ENCODE peak calls at places on chromosome 17, in ten cellular contexts. One of them, this sample, is unnamed.

GRCh38 chr17:40284085-40284713 is 3.5 kb upstream of the CDC6 start:
- DNase-seq in stimulated activated CD8-positive, alpha-beta memory T cell treated with anti-CD3 and anti-CD28 coated beads, Interleukin-7, amount 100 ng/mL, for 1 hour: no peak
- DNase-seq in aorta: no peak
- DNase-seq in GM23338: no peak
- DNase-seq in thoracic aorta: no peak
- DNase-seq in GM04503: peak
- DNase-seq in mucosa of gallbladder: peak
- DNase-seq in neural crest cell: no peak
- DNase-seq in HT1080: peak
- DNase-seq in small intestine: peak
- DNase-seq in this sample: no peak

GRCh38 chr17:74842599-74843351 is 16.9 kb downstream of the GRIN2C start:
- DNase-seq in GM04503: no peak
- DNase-seq in mucosa of gallbladder: peak
- DNase-seq in GM23338: peak
- DNase-seq in neural crest cell: peak
- DNase-seq in small intestine: peak
- DNase-seq in aorta: peak
- DNase-seq in thoracic aorta: no peak
- DNase-seq in stimulated activated CD8-positive, alpha-beta memory T cell treated with anti-CD3 and anti-CD28 coated beads, Interleukin-7, amount 100 ng/mL, for 1 hour: no peak
- DNase-seq in HT1080: no peak
- DNase-seq in this sample: no peak

GRCh38 chr17:70184770-70185169 is 15.4 kb downstream of the KCNJ2 start:
- DNase-seq in mucosa of gallbladder: no peak
- DNase-seq in thoracic aorta: no peak
- DNase-seq in GM04503: peak
- DNase-seq in small intestine: peak
- DNase-seq in aorta: no peak
- DNase-seq in neural crest cell: no peak
- DNase-seq in HT1080: peak
- DNase-seq in GM23338: no peak
- DNase-seq in stimulated activated CD8-positive, alpha-beta memory T cell treated with anti-CD3 and anti-CD28 coated beads, Interleukin-7, amount 100 ng/mL, for 1 hour: no peak
- DNase-seq in this sample: no peak

GRCh38 chr17:7476474-7476873 is 3.0 kb downstream of the ZBTB4 start:
- DNase-seq in GM04503: no peak
- DNase-seq in thoracic aorta: no peak
- DNase-seq in HT1080: peak
- DNase-seq in GM23338: no peak
- DNase-seq in aorta: no peak
- DNase-seq in mucosa of gallbladder: no peak
- DNase-seq in small intestine: no peak
- DNase-seq in stimulated activated CD8-positive, alpha-beta memory T cell treated with anti-CD3 and anti-CD28 coated beads, Interleukin-7, amount 100 ng/mL, for 1 hour: no peak
- DNase-seq in neural crest cell: no peak
- DNase-seq in this sample: no peak

GRCh38 chr17:50169881-50170459 is 4.2 kb downstream of the SGCA start:
- DNase-seq in aorta: peak
- DNase-seq in mucosa of gallbladder: no peak
- DNase-seq in GM23338: no peak
- DNase-seq in small intestine: no peak
- DNase-seq in GM04503: no peak
- DNase-seq in neural crest cell: no peak
- DNase-seq in stimulated activated CD8-positive, alpha-beta memory T cell treated with anti-CD3 and anti-CD28 coated beads, Interleukin-7, amount 100 ng/mL, for 1 hour: no peak
- DNase-seq in thoracic aorta: no peak
- DNase-seq in HT1080: no peak
- DNase-seq in this sample: no peak

GRCh38 chr17:19399750-19400450 is 11.1 kb upstream of the RNF112 start:
- DNase-seq in stimulated activated CD8-positive, alpha-beta memory T cell treated with anti-CD3 and anti-CD28 coated beads, Interleukin-7, amount 100 ng/mL, for 1 hour: no peak
- DNase-seq in HT1080: no peak
- DNase-seq in aorta: peak
- DNase-seq in GM04503: no peak
- DNase-seq in GM23338: no peak
- DNase-seq in neural crest cell: no peak
- DNase-seq in small intestine: no peak
- DNase-seq in thoracic aorta: no peak
- DNase-seq in mucosa of gallbladder: no peak
- DNase-seq in this sample: no peak

GRCh38 chr17:79164408-79164807 is 89.8 kb downstream of the ENGASE start:
- DNase-seq in neural crest cell: no peak
- DNase-seq in thoracic aorta: no peak
- DNase-seq in aorta: no peak
- DNase-seq in mucosa of gallbladder: no peak
- DNase-seq in GM04503: no peak
- DNase-seq in HT1080: no peak
- DNase-seq in GM23338: no peak
- DNase-seq in stimulated activated CD8-positive, alpha-beta memory T cell treated with anti-CD3 and anti-CD28 coated beads, Interleukin-7, amount 100 ng/mL, for 1 hour: no peak
- DNase-seq in small intestine: no peak
- DNase-seq in this sample: no peak

GRCh38 chr17:60141111-60142018 is 8.4 kb upstream of the CA4 start:
- DNase-seq in thoracic aorta: no peak
- DNase-seq in stimulated activated CD8-positive, alpha-beta memory T cell treated with anti-CD3 and anti-CD28 coated beads, Interleukin-7, amount 100 ng/mL, for 1 hour: no peak
- DNase-seq in GM04503: peak
- DNase-seq in small intestine: no peak
- DNase-seq in aorta: no peak
- DNase-seq in HT1080: no peak
- DNase-seq in mucosa of gallbladder: no peak
- DNase-seq in neural crest cell: no peak
- DNase-seq in GM23338: peak
- DNase-seq in this sample: peak

GRCh38 chr17:7064248-7064647 is 15.8 kb downstream of the CLEC10A start:
- DNase-seq in neural crest cell: no peak
- DNase-seq in GM23338: no peak
- DNase-seq in GM04503: no peak
- DNase-seq in stimulated activated CD8-positive, alpha-beta memory T cell treated with anti-CD3 and anti-CD28 coated beads, Interleukin-7, amount 100 ng/mL, for 1 hour: no peak
- DNase-seq in thoracic aorta: no peak
- DNase-seq in mucosa of gallbladder: no peak
- DNase-seq in HT1080: no peak
- DNase-seq in aorta: no peak
- DNase-seq in small intestine: no peak
- DNase-seq in this sample: no peak